ENCODE peak calls at places on chromosomes 16 and 17, in ten cellular contexts. One of them, this sample, is unnamed.

GRCh38 chr17:53844476-53845107 is 21.9 kb downstream of the KIF2B start:
- DNase-seq in tibial nerve: no peak
- DNase-seq in bronchial epithelial cell: no peak
- DNase-seq in body of pancreas: no peak
- DNase-seq in heart left ventricle: no peak
- DNase-seq in suprapubic skin: no peak
- DNase-seq in gastrocnemius medialis: no peak
- DNase-seq in GM12865: no peak
- DNase-seq in colonic mucosa: no peak
- DNase-seq in spleen: no peak
- DNase-seq in this sample: no peak

GRCh38 chr17:7853693-7854043 is 1.2 kb upstream of the TMEM88 start:
- DNase-seq in body of pancreas: no peak
- DNase-seq in bronchial epithelial cell: no peak
- DNase-seq in GM12865: no peak
- DNase-seq in suprapubic skin: no peak
- DNase-seq in gastrocnemius medialis: no peak
- DNase-seq in colonic mucosa: no peak
- DNase-seq in heart left ventricle: no peak
- DNase-seq in spleen: peak
- DNase-seq in tibial nerve: no peak
- DNase-seq in this sample: no peak

GRCh38 chr17:58094118-58094517 is 10.9 kb downstream of the DYNLL2 start:
- DNase-seq in tibial nerve: no peak
- DNase-seq in colonic mucosa: no peak
- DNase-seq in heart left ventricle: no peak
- DNase-seq in gastrocnemius medialis: no peak
- DNase-seq in bronchial epithelial cell: no peak
- DNase-seq in GM12865: no peak
- DNase-seq in body of pancreas: no peak
- DNase-seq in spleen: no peak
- DNase-seq in suprapubic skin: no peak
- DNase-seq in this sample: no peak

GRCh38 chr17:49716952-49717351 is 9.2 kb upstream of the SLC35B1 start:
- DNase-seq in gastrocnemius medialis: no peak
- DNase-seq in tibial nerve: no peak
- DNase-seq in heart left ventricle: no peak
- DNase-seq in body of pancreas: no peak
- DNase-seq in bronchial epithelial cell: no peak
- DNase-seq in suprapubic skin: no peak
- DNase-seq in colonic mucosa: no peak
- DNase-seq in GM12865: no peak
- DNase-seq in spleen: no peak
- DNase-seq in this sample: no peak

GRCh38 chr17:72710834-72711233 is 381.7 kb downstream of the SLC39A11 start:
- DNase-seq in body of pancreas: no peak
- DNase-seq in GM12865: no peak
- DNase-seq in gastrocnemius medialis: no peak
- DNase-seq in bronchial epithelial cell: peak
- DNase-seq in tibial nerve: no peak
- DNase-seq in suprapubic skin: no peak
- DNase-seq in spleen: no peak
- DNase-seq in colonic mucosa: no peak
- DNase-seq in heart left ventricle: no peak
- DNase-seq in this sample: no peak

GRCh38 chr16:29023279-29024278 is 38.7 kb downstream of the LAT start:
- DNase-seq in spleen: peak
- DNase-seq in gastrocnemius medialis: no peak
- DNase-seq in GM12865: no peak
- DNase-seq in suprapubic skin: no peak
- DNase-seq in tibial nerve: no peak
- DNase-seq in bronchial epithelial cell: peak
- DNase-seq in body of pancreas: no peak
- DNase-seq in colonic mucosa: no peak
- DNase-seq in heart left ventricle: no peak
- DNase-seq in this sample: no peak

GRCh38 chr16:74562117-74562516 is 44.8 kb downstream of the GLG1 start:
- DNase-seq in body of pancreas: no peak
- DNase-seq in suprapubic skin: no peak
- DNase-seq in GM12865: no peak
- DNase-seq in tibial nerve: no peak
- DNase-seq in colonic mucosa: no peak
- DNase-seq in bronchial epithelial cell: no peak
- DNase-seq in spleen: no peak
- DNase-seq in heart left ventricle: no peak
- DNase-seq in gastrocnemius medialis: no peak
- DNase-seq in this sample: no peak

GRCh38 chr16:29926675-29927522 is 873 bp upstream of the KCTD13 start:
- DNase-seq in GM12865: no peak
- DNase-seq in suprapubic skin: peak
- DNase-seq in bronchial epithelial cell: peak
- DNase-seq in colonic mucosa: peak
- DNase-seq in heart left ventricle: no peak
- DNase-seq in spleen: no peak
- DNase-seq in body of pancreas: peak
- DNase-seq in gastrocnemius medialis: no peak
- DNase-seq in tibial nerve: peak
- DNase-seq in this sample: no peak

GRCh38 chr17:36544049-36544319 is 735 bp upstream of the GGNBP2 start:
- DNase-seq in spleen: no peak
- DNase-seq in GM12865: peak
- DNase-seq in body of pancreas: peak
- DNase-seq in bronchial epithelial cell: peak
- DNase-seq in tibial nerve: no peak
- DNase-seq in suprapubic skin: no peak
- DNase-seq in heart left ventricle: peak
- DNase-seq in colonic mucosa: no peak
- DNase-seq in gastrocnemius medialis: peak
- DNase-seq in this sample: peak

GRCh38 chr16:48392407-48392806 is 7.2 kb upstream of the SIAH1 start:
- DNase-seq in spleen: no peak
- DNase-seq in bronchial epithelial cell: no peak
- DNase-seq in tibial nerve: no peak
- DNase-seq in GM12865: no peak
- DNase-seq in body of pancreas: no peak
- DNase-seq in suprapubic skin: no peak
- DNase-seq in gastrocnemius medialis: no peak
- DNase-seq in colonic mucosa: no peak
- DNase-seq in heart left ventricle: no peak
- DNase-seq in this sample: no peak

GRCh38 chr16:71565812-71566700 is 10.8 kb downstream of the TAT start:
- DNase-seq in heart left ventricle: no peak
- DNase-seq in bronchial epithelial cell: no peak
- DNase-seq in body of pancreas: no peak
- DNase-seq in colonic mucosa: no peak
- DNase-seq in gastrocnemius medialis: no peak
- DNase-seq in GM12865: peak
- DNase-seq in spleen: no peak
- DNase-seq in tibial nerve: no peak
- DNase-seq in suprapubic skin: no peak
- DNase-seq in this sample: no peak
- H3K4me3 ChIP-seq in heart left ventricle: peak
- H3K4me3 ChIP-seq in bronchial epithelial cell: no peak
- H3K4me3 ChIP-seq in body of pancreas: no peak
- H3K4me3 ChIP-seq in colonic mucosa: no peak
- H3K4me3 ChIP-seq in gastrocnemius medialis: no peak
- H3K4me3 ChIP-seq in GM12865: peak
- H3K4me3 ChIP-seq in spleen: no peak
- H3K4me3 ChIP-seq in tibial nerve: no peak
- H3K4me3 ChIP-seq in suprapubic skin: peak
- H3K4me3 ChIP-seq in this sample: no peak

DNA sequence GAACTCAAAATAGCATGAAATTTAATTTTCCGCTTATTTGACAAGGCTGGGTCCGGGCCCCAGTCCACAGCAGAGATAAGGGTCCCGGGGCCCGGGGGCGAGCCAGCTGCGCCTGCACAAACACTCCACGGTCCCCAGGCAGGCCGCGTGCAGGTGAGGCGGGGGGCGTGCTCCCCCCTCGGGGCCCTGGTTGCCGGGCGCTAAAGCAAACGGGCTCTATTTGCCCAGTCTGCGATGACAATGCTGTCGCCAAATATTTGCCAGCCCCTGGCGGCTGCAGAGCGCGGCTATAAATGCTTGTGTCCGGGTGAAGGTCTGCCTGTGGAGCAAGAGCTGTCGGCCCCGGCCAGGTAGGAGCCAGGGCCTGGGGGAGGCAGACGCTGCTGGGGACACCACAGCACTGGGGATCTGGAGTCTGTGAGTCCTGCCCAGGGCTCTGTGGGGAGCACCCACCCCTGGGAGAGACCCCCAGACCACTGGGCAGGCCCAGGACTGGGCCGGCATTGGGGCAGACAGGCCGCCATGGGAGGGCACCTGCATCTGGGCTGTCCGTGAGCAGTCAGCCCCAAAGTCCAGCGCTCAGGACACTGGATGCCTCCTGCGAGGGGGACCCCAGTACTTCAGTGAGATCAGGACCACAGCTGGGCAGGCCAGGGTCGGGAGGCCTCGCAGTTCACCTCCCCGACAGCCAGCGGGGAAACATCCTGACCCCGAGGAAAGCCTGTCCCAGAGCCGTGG is at the start of gene PERCC1:
- DNase-seq in suprapubic skin: no peak
- DNase-seq in bronchial epithelial cell: no peak
- DNase-seq in heart left ventricle: peak
- DNase-seq in tibial nerve: no peak
- DNase-seq in gastrocnemius medialis: no peak
- DNase-seq in spleen: no peak
- DNase-seq in GM12865: no peak
- DNase-seq in colonic mucosa: no peak
- DNase-seq in body of pancreas: peak
- DNase-seq in this sample: no peak
- TF ChIP-seq CTCF in suprapubic skin: no peak
- TF ChIP-seq CTCF in bronchial epithelial cell: no peak
- TF ChIP-seq CTCF in heart left ventricle: no peak
- TF ChIP-seq CTCF in tibial nerve: no peak
- TF ChIP-seq CTCF in gastrocnemius medialis: no peak
- TF ChIP-seq CTCF in spleen: no peak
- TF ChIP-seq CTCF in GM12865: no peak
- TF ChIP-seq CTCF in colonic mucosa: no peak
- TF ChIP-seq CTCF in body of pancreas: no peak
- TF ChIP-seq CTCF in this sample: no peak

GRCh38 chr17:6426356-6427101 is 8.4 kb downstream of the AIPL1 start:
- DNase-seq in GM12865: no peak
- DNase-seq in gastrocnemius medialis: no peak
- DNase-seq in heart left ventricle: no peak
- DNase-seq in body of pancreas: no peak
- DNase-seq in spleen: peak
- DNase-seq in suprapubic skin: no peak
- DNase-seq in tibial nerve: no peak
- DNase-seq in colonic mucosa: no peak
- DNase-seq in bronchial epithelial cell: no peak
- DNase-seq in this sample: no peak

GRCh38 chr17:6422654-6423241 is 12.2 kb downstream of the AIPL1 start:
- DNase-seq in heart left ventricle: no peak
- DNase-seq in spleen: no peak
- DNase-seq in body of pancreas: no peak
- DNase-seq in GM12865: no peak
- DNase-seq in suprapubic skin: no peak
- DNase-seq in tibial nerve: no peak
- DNase-seq in bronchial epithelial cell: no peak
- DNase-seq in colonic mucosa: no peak
- DNase-seq in gastrocnemius medialis: no peak
- DNase-seq in this sample: no peak

GRCh38 chr17:6423931-6424330 is 11.0 kb downstream of the AIPL1 start:
- DNase-seq in tibial nerve: no peak
- DNase-seq in gastrocnemius medialis: no peak
- DNase-seq in colonic mucosa: no peak
- DNase-seq in GM12865: no peak
- DNase-seq in heart left ventricle: no peak
- DNase-seq in body of pancreas: no peak
- DNase-seq in bronchial epithelial cell: no peak
- DNase-seq in suprapubic skin: no peak
- DNase-seq in spleen: no peak
- DNase-seq in this sample: no peak

GRCh38 chr17:6427284-6427781 is 7.6 kb downstream of the AIPL1 start:
- DNase-seq in body of pancreas: no peak
- DNase-seq in GM12865: peak
- DNase-seq in colonic mucosa: no peak
- DNase-seq in suprapubic skin: no peak
- DNase-seq in tibial nerve: no peak
- DNase-seq in spleen: no peak
- DNase-seq in gastrocnemius medialis: no peak
- DNase-seq in bronchial epithelial cell: no peak
- DNase-seq in heart left ventricle: no peak
- DNase-seq in this sample: no peak

DNA sequence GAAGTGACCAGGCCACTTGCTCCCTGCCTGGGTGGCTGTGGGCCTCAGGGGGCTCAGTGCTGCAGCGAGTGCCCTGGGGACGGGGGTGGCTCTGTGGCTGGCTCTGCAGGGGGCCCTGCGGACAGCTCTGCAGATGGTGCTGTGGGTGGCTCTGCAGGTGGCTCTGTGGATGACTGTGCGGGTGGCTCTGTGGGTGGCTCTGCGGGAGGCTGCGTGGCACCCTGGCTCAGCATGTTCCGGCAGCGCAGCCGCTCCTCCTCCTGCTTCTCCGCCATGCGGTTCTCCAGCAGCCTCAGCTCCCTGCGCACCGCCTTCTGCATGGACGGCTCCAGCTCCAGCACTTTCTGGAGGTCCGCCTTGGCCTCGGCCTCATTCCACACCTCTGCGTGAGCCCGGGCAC is 9.5 kb downstream of the AIPL1 start:
- DNase-seq in bronchial epithelial cell: no peak
- DNase-seq in GM12865: no peak
- DNase-seq in heart left ventricle: no peak
- DNase-seq in body of pancreas: no peak
- DNase-seq in tibial nerve: no peak
- DNase-seq in colonic mucosa: no peak
- DNase-seq in spleen: peak
- DNase-seq in gastrocnemius medialis: no peak
- DNase-seq in suprapubic skin: no peak
- DNase-seq in this sample: no peak
- H3K4me3 ChIP-seq in bronchial epithelial cell: no peak
- H3K4me3 ChIP-seq in GM12865: no peak
- H3K4me3 ChIP-seq in heart left ventricle: no peak
- H3K4me3 ChIP-seq in body of pancreas: no peak
- H3K4me3 ChIP-seq in tibial nerve: no peak
- H3K4me3 ChIP-seq in colonic mucosa: no peak
- H3K4me3 ChIP-seq in spleen: no peak
- H3K4me3 ChIP-seq in gastrocnemius medialis: no peak
- H3K4me3 ChIP-seq in suprapubic skin: no peak
- H3K4me3 ChIP-seq in this sample: no peak

DNA sequence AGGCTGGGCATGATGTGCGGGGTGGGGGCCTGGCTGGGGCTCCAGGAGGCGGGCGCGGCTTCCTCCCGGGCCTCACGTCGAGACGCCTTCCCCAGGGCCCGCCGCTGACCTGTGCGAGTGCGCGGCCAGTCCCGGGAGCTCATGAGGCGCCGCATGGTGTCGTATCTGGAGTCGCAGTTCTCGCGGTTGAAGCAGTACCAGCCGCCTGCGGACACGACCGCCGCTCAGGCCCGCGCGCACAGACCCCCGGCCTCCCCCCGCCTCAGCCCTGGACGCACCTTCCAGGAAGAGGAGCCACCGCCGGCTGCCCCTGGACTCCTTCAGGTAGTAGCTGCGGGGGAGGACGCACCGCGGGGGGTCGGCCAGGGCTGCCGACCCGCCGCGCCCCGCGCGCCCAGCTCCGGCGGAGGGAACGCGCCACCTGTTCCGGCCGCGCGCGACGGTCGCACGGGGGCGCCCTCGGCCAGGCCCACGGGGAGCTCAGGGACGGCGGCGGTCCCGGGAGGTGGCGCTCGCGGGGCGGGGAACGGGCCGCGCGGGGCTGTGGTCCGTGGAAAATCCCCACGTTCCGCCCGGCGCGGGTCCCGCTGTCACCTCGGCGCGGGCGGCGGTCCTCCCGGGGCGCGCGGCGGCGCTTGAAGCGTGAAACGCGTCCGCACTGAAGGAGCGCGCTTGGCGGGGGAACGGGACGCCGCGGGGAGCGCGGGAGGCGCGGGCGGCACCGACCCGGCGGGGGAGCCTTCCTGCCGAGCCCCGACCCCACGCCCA is 1.4 kb downstream of the NOTUM start:
- DNase-seq in bronchial epithelial cell: no peak
- DNase-seq in heart left ventricle: peak
- DNase-seq in GM12865: peak
- DNase-seq in colonic mucosa: peak
- DNase-seq in tibial nerve: peak
- DNase-seq in gastrocnemius medialis: no peak
- DNase-seq in suprapubic skin: no peak
- DNase-seq in body of pancreas: peak
- DNase-seq in spleen: peak
- DNase-seq in this sample: no peak
- TF ChIP-seq CTCF in bronchial epithelial cell: peak
- TF ChIP-seq CTCF in heart left ventricle: peak
- TF ChIP-seq CTCF in GM12865: peak
- TF ChIP-seq CTCF in colonic mucosa: peak
- TF ChIP-seq CTCF in tibial nerve: peak
- TF ChIP-seq CTCF in gastrocnemius medialis: no peak
- TF ChIP-seq CTCF in suprapubic skin: peak
- TF ChIP-seq CTCF in body of pancreas: peak
- TF ChIP-seq CTCF in spleen: peak
- TF ChIP-seq CTCF in this sample: peak